ENCODE peak calls at places on chromosomes 6 and 20, in four cellular contexts. X, J, D and Z are unnamed samples.

GRCh38 chr20:227439-228105 is 514 bp downstream of the DEFB129 start:
- DNase-seq in X (no peak), J (no peak), D (no peak), Z (no peak)

GRCh38 chr6:33895296-33895695 is 91.5 kb upstream of the MLN start:
- DNase-seq in X (no peak), J (no peak), D (no peak), Z (no peak)

GRCh38 chr20:39453890-39454289 is 491.7 kb downstream of the DHX35 start:
- DNase-seq in X (no peak), J (no peak), D (no peak), Z (no peak)

GRCh38 chr20:62359491-62360121 is 7.5 kb downstream of the LAMA5 start:
- DNase-seq in X (no peak), J (peak; percentile 69), D (peak; percentile 71), Z (no peak)

GRCh38 chr6:20404641-20405032 is 3.0 kb downstream of the E2F3 start:
- DNase-seq in X (peak; percentile 49), J (peak; percentile 77), D (peak; percentile 88), Z (no peak)

GRCh38 chr6:21752054-21752811 is 158.7 kb downstream of the SOX4 start:
- DNase-seq in X (no peak), J (no peak), D (no peak), Z (no peak)

GRCh38 chr6:52389626-52390360 is 27.8 kb downstream of the PAQR8 start:
- DNase-seq in X (peak; percentile 80), J (peak; percentile 43), D (peak; percentile 72), Z (peak; percentile 43)

GRCh38 chr20:45098096-45098773 is 2.7 kb downstream of the KCNS1 start:
- DNase-seq in X (peak; percentile 46), J (peak; percentile 70), D (no peak), Z (no peak)

GRCh38 chr20:44495257-44495656 is 19.6 kb downstream of the TTPAL start:
- DNase-seq in X (no peak), J (peak; percentile 73), D (peak; percentile 94), Z (no peak)

GRCh38 chr6:23280445-23280844 is 711.1 kb downstream of the HDGFL1 start:
- DNase-seq in X (no peak), J (peak; percentile 60), D (no peak), Z (no peak)

GRCh38 chr6:149717255-149717587 is 680 bp downstream of the LATS1 start:
- DNase-seq in X (no peak), J (no peak), D (no peak), Z (no peak)

GRCh38 chr6:10968776-10969175 is 75.3 kb downstream of the ELOVL2 start:
- DNase-seq in X (no peak), J (peak; percentile 76), D (no peak), Z (no peak)

GRCh38 chr6:169556238-169556637 is 145.6 kb downstream of the WDR27 start:
- DNase-seq in X (no peak), J (no peak), D (no peak), Z (no peak)

GRCh38 chr6:12403946-12404647 is 113.9 kb downstream of the EDN1 start:
- DNase-seq in X (no peak), J (no peak), D (peak; percentile 4), Z (no peak)

GRCh38 chr6:13427838-13428527 is 59.4 kb downstream of the GFOD1 start:
- DNase-seq in X (no peak), J (no peak), D (no peak), Z (no peak)

GRCh38 chr6:132934496-132934895 is 120.1 kb downstream of the RPS12 start:
- DNase-seq in X (no peak), J (peak; percentile 35), D (peak; percentile 24), Z (no peak)

GRCh38 chr6:2749972-2750600 is 636 bp downstream of the MYLK4 start:
- DNase-seq in X (peak; percentile 74), J (peak; percentile 79), D (peak; percentile 68), Z (peak; percentile 79)

GRCh38 chr6:153965996-153966395 is 73.0 kb upstream of the OPRM1 start:
- DNase-seq in X (no peak), J (peak; percentile 56), D (peak; percentile 76), Z (no peak)

GRCh38 chr6:130843575-130844320 is 16.5 kb downstream of the SMLR1 start:
- DNase-seq in X (no peak), J (peak; percentile 52), D (peak; percentile 63), Z (no peak)

GRCh38 chr20:62266851-62267250 is 28.5 kb downstream of the OSBPL2 start:
- DNase-seq in X (no peak), J (no peak), D (no peak), Z (no peak)

GRCh38 chr20:61847986-61848385 is 217.7 kb downstream of the TAF4 start:
- DNase-seq in X (no peak), J (no peak), D (no peak), Z (no peak)

GRCh38 chr20:36322131-36322530 is 16.0 kb downstream of the DLGAP4 start:
- DNase-seq in X (no peak), J (no peak), D (no peak), Z (no peak)

GRCh38 chr6:3382399-3383279 is 74.2 kb downstream of the SLC22A23 start:
- DNase-seq in X (no peak), J (no peak), D (no peak), Z (no peak)

GRCh38 chr6:145890422-145890821 is 73.7 kb downstream of the SHPRH start:
- DNase-seq in X (no peak), J (no peak), D (no peak), Z (no peak)

GRCh38 chr6:32137454-32137853 is 7.4 kb upstream of the FKBPL start:
- DNase-seq in X (no peak), J (no peak), D (no peak), Z (no peak)

GRCh38 chr6:42962502-42963178 is 2.1 kb downstream of the GNMT start:
- DNase-seq in X (peak; percentile 56), J (no peak), D (no peak), Z (no peak)

GRCh38 chr6:136093835-136094234 is 156.3 kb downstream of the MTFR2 start:
- DNase-seq in X (no peak), J (no peak), D (no peak), Z (no peak)

DNA sequence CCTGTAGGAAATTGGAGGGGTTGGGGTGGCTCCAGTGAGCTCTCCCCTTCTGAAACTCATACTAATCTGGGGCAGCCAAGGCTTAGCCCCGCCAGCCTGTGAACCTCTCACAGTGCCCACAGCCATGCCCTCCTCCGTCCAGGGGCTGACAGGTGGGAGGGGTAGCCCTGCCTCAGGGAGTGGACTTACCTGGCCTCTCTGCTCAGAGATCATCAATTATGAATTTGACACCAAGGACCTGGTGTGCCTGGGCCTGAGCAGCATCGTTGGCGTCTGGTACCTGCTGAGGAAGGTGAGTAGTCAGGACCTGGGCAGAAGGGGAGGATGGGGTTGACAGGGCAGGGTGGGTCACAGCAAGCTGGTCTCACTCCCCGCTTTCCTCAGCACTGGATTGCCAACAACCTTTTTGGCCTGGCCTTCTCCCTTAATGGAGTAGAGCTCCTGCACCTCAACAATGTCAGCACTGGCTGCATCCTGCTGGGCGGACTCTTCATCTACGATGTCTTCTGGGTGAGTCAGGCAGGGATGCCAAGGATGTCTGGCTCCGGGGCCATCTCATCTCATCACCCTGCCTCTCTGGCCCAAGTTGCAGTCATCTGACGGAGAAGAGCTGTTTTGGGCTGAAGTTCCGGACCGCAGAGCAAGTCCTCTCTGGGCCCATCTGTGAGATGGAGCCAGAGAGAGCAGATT is 34.7 kb downstream of the HM13 start:
- DNase-seq in X (no peak), J (no peak), D (no peak), Z (no peak)
- H3K4me3 ChIP-seq in X (no peak overlapping the region), J (no peak overlapping the region), D (peak overlapping the region; percentile 79), Z (no peak overlapping the region)

GRCh38 chr6:158815915-158816314 is 3.3 kb downstream of the EZR start:
- DNase-seq in X (no peak), J (no peak), D (no peak), Z (no peak)
- H3K4me3 ChIP-seq in X (no peak overlapping the region), J (peak overlapping the region; percentile 100), D (no peak overlapping the region), Z (peak overlapping the region; percentile 76)

DNA sequence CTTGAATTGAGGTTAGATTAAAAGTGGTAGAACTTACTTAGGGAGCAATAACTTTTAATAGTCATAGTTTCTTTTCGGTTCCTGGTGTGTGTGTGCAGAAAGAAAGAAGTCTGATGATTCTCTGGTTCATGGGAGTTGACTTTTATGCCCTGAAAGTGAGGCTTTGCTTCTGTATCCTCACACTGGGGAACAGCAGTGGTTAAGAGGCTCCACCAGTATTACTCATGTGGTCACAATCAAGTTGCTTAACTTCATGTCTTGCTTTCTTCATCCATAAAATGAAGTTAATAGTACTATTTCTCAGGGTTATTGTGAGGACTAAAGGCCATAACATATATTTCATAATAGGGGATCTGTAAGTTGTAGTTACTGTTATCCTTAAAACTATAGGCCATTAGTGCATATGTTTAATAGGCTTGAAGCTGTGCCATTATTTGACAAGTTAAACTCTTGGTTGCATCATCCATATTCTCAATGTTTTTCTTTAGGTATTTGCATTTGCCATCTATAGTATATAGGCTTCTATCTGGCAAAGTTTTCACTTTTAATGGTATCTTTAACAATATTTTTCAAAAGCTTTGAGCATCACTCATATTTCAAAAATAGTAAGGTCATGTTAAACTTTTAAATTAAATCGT is 262.4 kb downstream of the PLCB1 start:
- DNase-seq in X (no peak), J (peak; percentile 72), D (peak; percentile 57), Z (no peak)
- H3K4me3 ChIP-seq in X (no peak overlapping the region), J (no peak overlapping the region), D (no peak overlapping the region), Z (no peak overlapping the region)

GRCh38 chr6:96391776-96392175 is 129.8 kb upstream of the UFL1 start:
- DNase-seq in X (peak; percentile 63), J (no peak), D (no peak), Z (peak; percentile 73)
- H3K4me3 ChIP-seq in X (no peak overlapping the region), J (no peak overlapping the region), D (no peak overlapping the region), Z (peak overlapping the region; percentile 37)

GRCh38 chr20:4546786-4547185 is 174.9 kb upstream of the PRND start:
- DNase-seq in X (no peak), J (peak; percentile 65), D (peak; percentile 78), Z (no peak)
- H3K4me3 ChIP-seq in X (no peak overlapping the region), J (no peak overlapping the region), D (no peak overlapping the region), Z (no peak overlapping the region)